ENCODE peak calls at places on chromosome 15, in four cellular contexts. One of them, this sample, is unnamed.

GRCh38 chr15:64070965-64071851 is 22.4 kb downstream of the CIAO2A start:
- DNase-seq in lung: peak; percentile 50
- DNase-seq in GM23338: no peak
- DNase-seq in uterus: peak; percentile 75
- DNase-seq in this sample: peak; percentile 73

GRCh38 chr15:99928429-99928981 is 195.3 kb upstream of the LYSMD4 start:
- DNase-seq in lung: peak; percentile 82
- DNase-seq in GM23338: peak; percentile 49
- DNase-seq in uterus: peak; percentile 74
- DNase-seq in this sample: peak; percentile 85

GRCh38 chr15:64635486-64635815 is 139.9 kb downstream of the RBPMS2 start:
- DNase-seq in GM23338: no peak
- DNase-seq in uterus: peak; percentile 48
- DNase-seq in lung: peak; percentile 34
- DNase-seq in this sample: peak; percentile 69

GRCh38 chr15:98658831-98659699 is 10.7 kb downstream of the IGF1R start:
- DNase-seq in GM23338: peak; percentile 63
- DNase-seq in lung: peak; percentile 55
- DNase-seq in uterus: peak; percentile 37
- DNase-seq in this sample: no peak

GRCh38 chr15:52100807-52101206 is 11.8 kb downstream of the BCL2L10 start:
- DNase-seq in uterus: peak; percentile 87
- DNase-seq in GM23338: no peak
- DNase-seq in lung: peak; percentile 56
- DNase-seq in this sample: peak; percentile 88

GRCh38 chr15:60128000-60128376 is 123.9 kb downstream of the FOXB1 start:
- DNase-seq in uterus: peak; percentile 21
- DNase-seq in lung: no peak
- DNase-seq in GM23338: peak; percentile 64
- DNase-seq in this sample: no peak

GRCh38 chr15:89486726-89487050 is 9.7 kb downstream of the RHCG start:
- DNase-seq in lung: no peak
- DNase-seq in GM23338: peak; percentile 69
- DNase-seq in uterus: no peak
- DNase-seq in this sample: no peak

GRCh38 chr15:70768247-70768883 is 5.0 kb upstream of the UACA start:
- DNase-seq in GM23338: no peak
- DNase-seq in uterus: no peak
- DNase-seq in lung: no peak
- DNase-seq in this sample: no peak

GRCh38 chr15:91482799-91483198 is 370.7 kb upstream of the SLCO3A1 start:
- DNase-seq in uterus: no peak
- DNase-seq in GM23338: no peak
- DNase-seq in lung: no peak
- DNase-seq in this sample: no peak

GRCh38 chr15:75597667-75598341 is 18.7 kb upstream of the PTPN9 start:
- DNase-seq in uterus: no peak
- DNase-seq in lung: no peak
- DNase-seq in GM23338: peak; percentile 72
- DNase-seq in this sample: no peak

GRCh38 chr15:40255033-40255432 is 16.2 kb downstream of the PAK6 start:
- DNase-seq in GM23338: no peak
- DNase-seq in uterus: no peak
- DNase-seq in lung: no peak
- DNase-seq in this sample: no peak

GRCh38 chr15:40258544-40258943 is 19.7 kb downstream of the PAK6 start:
- DNase-seq in GM23338: peak; percentile 78
- DNase-seq in lung: no peak
- DNase-seq in uterus: no peak
- DNase-seq in this sample: no peak

GRCh38 chr15:40256642-40257235 is 17.9 kb downstream of the PAK6 start:
- DNase-seq in GM23338: no peak
- DNase-seq in lung: no peak
- DNase-seq in uterus: no peak
- DNase-seq in this sample: no peak

GRCh38 chr15:40257656-40258450 is 19.0 kb downstream of the PAK6 start:
- DNase-seq in lung: no peak
- DNase-seq in GM23338: no peak
- DNase-seq in uterus: no peak
- DNase-seq in this sample: no peak

GRCh38 chr15:40259021-40259420 is 20.2 kb downstream of the PAK6 start:
- DNase-seq in GM23338: no peak
- DNase-seq in lung: no peak
- DNase-seq in uterus: no peak
- DNase-seq in this sample: no peak
- H3K4me1 ChIP-seq in GM23338: peaks cover 12% of the 10 kb centered on the region
- H3K4me1 ChIP-seq in lung: no peaks in the 10 kb centered on the region
- H3K4me1 ChIP-seq in uterus: peaks cover 11% of the 10 kb centered on the region
- H3K4me1 ChIP-seq in this sample: peaks cover 6% of the 10 kb centered on the region

GRCh38 chr15:48331796-48332641 is 790 bp downstream of the DUT start:
- DNase-seq in lung: peak; percentile 61
- DNase-seq in GM23338: peak; percentile 80
- DNase-seq in uterus: peak; percentile 85
- DNase-seq in this sample: peak; percentile 65
- H3K27ac ChIP-seq in lung: peak overlapping the region; percentile 87
- H3K27ac ChIP-seq in GM23338: peak overlapping the region; percentile 89
- H3K27ac ChIP-seq in uterus: peak overlapping the region; percentile 99
- H3K27ac ChIP-seq in this sample: peak overlapping the region; percentile 99

GRCh38 chr15:85414991-85415390 is 34.6 kb downstream of the AKAP13 start:
- DNase-seq in lung: no peak
- DNase-seq in GM23338: no peak
- DNase-seq in uterus: no peak
- DNase-seq in this sample: no peak

GRCh38 chr15:85414037-85414436 is 33.6 kb downstream of the AKAP13 start:
- DNase-seq in uterus: no peak
- DNase-seq in lung: no peak
- DNase-seq in GM23338: no peak
- DNase-seq in this sample: no peak

GRCh38 chr15:85414495-85414894 is 34.1 kb downstream of the AKAP13 start:
- DNase-seq in uterus: no peak
- DNase-seq in GM23338: no peak
- DNase-seq in lung: no peak
- DNase-seq in this sample: no peak

GRCh38 chr15:85417276-85417675 is 36.9 kb downstream of the AKAP13 start:
- DNase-seq in uterus: no peak
- DNase-seq in lung: no peak
- DNase-seq in GM23338: no peak
- DNase-seq in this sample: no peak

DNA sequence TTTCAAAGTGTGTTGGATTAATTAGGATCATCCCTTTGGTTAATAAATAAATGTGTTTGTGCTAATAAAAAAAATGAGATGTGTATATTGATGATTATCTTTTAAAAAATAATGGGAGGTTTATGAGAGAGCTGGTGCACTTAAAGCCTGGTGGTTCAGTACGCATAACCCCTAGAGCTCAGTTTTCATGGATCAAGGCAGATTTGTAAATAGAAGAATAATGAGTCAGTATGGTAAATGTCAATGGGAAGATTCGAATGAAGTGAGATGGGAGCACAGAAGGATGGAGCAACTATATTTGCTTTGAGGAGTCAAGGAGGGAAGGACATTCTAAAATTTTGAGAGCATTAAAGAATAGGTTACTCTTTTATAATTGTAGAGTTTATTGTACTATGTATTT is 35.4 kb downstream of the AKAP13 start:
- DNase-seq in uterus: no peak
- DNase-seq in lung: no peak
- DNase-seq in GM23338: no peak
- DNase-seq in this sample: no peak
- H3K4me1 ChIP-seq in uterus: no peaks in the 10 kb centered on the region
- H3K4me1 ChIP-seq in lung: peaks cover 30% of the 10 kb centered on the region
- H3K4me1 ChIP-seq in GM23338: peaks cover 7% of the 10 kb centered on the region
- H3K4me1 ChIP-seq in this sample: peaks cover 48% of the 10 kb centered on the region

GRCh38 chr15:23095796-23096195 is 40.8 kb downstream of the GOLGA6L1 start:
- DNase-seq in lung: no peak
- DNase-seq in GM23338: no peak
- DNase-seq in uterus: no peak
- DNase-seq in this sample: no peak
- H3K27ac ChIP-seq in lung: no peak overlapping the region
- H3K27ac ChIP-seq in GM23338: no peak overlapping the region
- H3K27ac ChIP-seq in uterus: no peak overlapping the region
- H3K27ac ChIP-seq in this sample: no peak overlapping the region

GRCh38 chr15:73598540-73599195 is 34.5 kb downstream of the NPTN start:
- DNase-seq in lung: no peak
- DNase-seq in uterus: peak; percentile 35
- DNase-seq in GM23338: no peak
- DNase-seq in this sample: no peak
- H3K4me1 ChIP-seq in lung: peaks cover 78% of the 10 kb centered on the region
- H3K4me1 ChIP-seq in uterus: peaks cover 10% of the 10 kb centered on the region
- H3K4me1 ChIP-seq in GM23338: peaks cover 73% of the 10 kb centered on the region
- H3K4me1 ChIP-seq in this sample: peaks cover 100% of the 10 kb centered on the region

GRCh38 chr15:57537072-57537471 is 54.6 kb upstream of the MYZAP start:
- DNase-seq in lung: no peak
- DNase-seq in uterus: peak; percentile 53
- DNase-seq in GM23338: peak; percentile 63
- DNase-seq in this sample: peak; percentile 81
- H3K27ac ChIP-seq in lung: no peak overlapping the region
- H3K27ac ChIP-seq in uterus: no peak overlapping the region
- H3K27ac ChIP-seq in GM23338: no peak overlapping the region
- H3K27ac ChIP-seq in this sample: no peak overlapping the region

GRCh38 chr15:77414781-77415442 is 5.0 kb downstream of the PEAK1 start:
- DNase-seq in uterus: no peak
- DNase-seq in lung: no peak
- DNase-seq in GM23338: no peak
- DNase-seq in this sample: no peak

GRCh38 chr15:77416954-77417353 is 3.0 kb downstream of the PEAK1 start:
- DNase-seq in GM23338: peak; percentile 28
- DNase-seq in uterus: no peak
- DNase-seq in lung: no peak
- DNase-seq in this sample: no peak

GRCh38 chr15:77413687-77414349 is 6.1 kb downstream of the PEAK1 start:
- DNase-seq in lung: no peak
- DNase-seq in GM23338: no peak
- DNase-seq in uterus: no peak
- DNase-seq in this sample: no peak

GRCh38 chr15:77417642-77418041 is 2.3 kb downstream of the PEAK1 start:
- DNase-seq in uterus: no peak
- DNase-seq in lung: no peak
- DNase-seq in GM23338: no peak
- DNase-seq in this sample: no peak

DNA sequence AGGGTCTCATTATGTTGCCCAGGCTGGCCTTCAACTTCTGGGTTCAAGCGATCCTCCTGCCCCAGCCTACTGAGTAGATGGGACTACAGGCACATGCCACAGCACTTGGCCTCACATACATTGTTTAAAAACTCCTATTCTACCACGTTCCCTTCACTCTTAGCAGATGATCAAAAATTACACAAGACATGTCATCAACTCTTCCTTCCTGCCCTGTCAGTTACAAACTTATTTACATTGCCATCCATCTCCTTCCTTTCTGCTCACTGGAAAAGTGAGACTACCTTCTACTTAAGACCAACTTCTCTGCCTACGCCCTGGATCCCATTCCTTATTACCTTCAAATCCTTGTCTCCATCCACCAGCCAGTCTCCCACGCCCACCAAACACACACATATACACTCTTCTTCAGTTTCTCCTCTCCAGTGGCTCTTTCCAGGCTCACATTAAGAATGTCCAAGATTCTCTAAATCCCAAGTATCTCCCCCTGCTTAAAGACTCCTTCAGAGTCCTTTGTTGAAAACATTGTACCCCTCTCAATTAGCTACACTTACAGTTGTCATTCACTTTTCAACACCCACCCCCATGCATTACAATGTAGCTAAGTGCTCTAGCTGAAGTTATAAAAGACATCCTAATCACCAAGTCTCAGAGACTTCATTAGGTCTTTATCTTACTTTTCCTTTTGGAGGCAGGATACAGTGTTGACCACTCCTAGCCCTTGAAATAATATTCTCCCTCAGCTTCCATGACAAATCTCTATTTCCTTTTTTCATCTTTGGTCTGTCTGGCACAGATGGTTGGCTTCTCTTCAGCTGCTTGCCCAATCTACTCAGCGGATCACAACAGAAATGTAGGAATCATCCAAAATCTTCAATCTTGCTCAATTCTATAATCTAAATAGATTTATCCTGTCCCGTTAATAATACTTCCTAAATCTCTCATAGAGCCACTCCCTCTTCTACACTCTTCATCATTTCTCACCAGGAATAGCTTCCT is 4.2 kb downstream of the PEAK1 start:
- DNase-seq in GM23338: peak; percentile 52
- DNase-seq in uterus: no peak
- DNase-seq in lung: no peak
- DNase-seq in this sample: no peak
- H3K4me1 ChIP-seq in GM23338: peaks cover 35% of the 10 kb centered on the region
- H3K4me1 ChIP-seq in uterus: no peaks in the 10 kb centered on the region
- H3K4me1 ChIP-seq in lung: peaks cover 30% of the 10 kb centered on the region
- H3K4me1 ChIP-seq in this sample: peaks cover 73% of the 10 kb centered on the region

This sample was measured in right atrium auricular region.